ENCODE peak calls at places on chromosomes 11 and 22, in ten cellular contexts. Z is AG08396; W is Karpas-422; A is RWPE1; Y is Daoy; G is SW480; U is DMS79; N is stimulated activated CD4-positive, alpha-beta T cell treated with anti-CD3 and anti-CD28 coated beads, Interleukin-4, amount 100 ng/mL, for 4 hours; M is sciatic nerve; P is HFFc6. D is an unnamed sample.

GRCh38 chr22:38762607-38763006 is 6.8 kb upstream of the SUN2 start:
- DNase-seq in Z (no peak), W (no peak), A (no peak), Y (no peak), G (no peak), U (no peak), N (no peak), M (no peak), P (no peak), D (no peak)

GRCh38 chr22:46456818-46457163 is 80.6 kb downstream of the CELSR1 start:
- DNase-seq in Z (no peak), W (no peak), A (no peak), Y (no peak), G (no peak), U (no peak), N (no peak), M (no peak), P (no peak), D (no peak)

GRCh38 chr11:91731051-91731450 is 493.6 kb upstream of the FAT3 start:
- DNase-seq in Z (no peak), W (no peak), A (no peak), Y (no peak), G (no peak), U (no peak), N (no peak), M (no peak), P (no peak), D (no peak)

GRCh38 chr22:18031670-18032454 is 7.5 kb upstream of the MICAL3 start:
- DNase-seq in Z (peak), W (peak), A (peak), Y (peak), G (no peak), U (no peak), N (no peak), M (peak), P (peak), D (no peak)

GRCh38 chr11:127056338-127056971 is 55.9 kb upstream of the KIRREL3 start:
- DNase-seq in Z (no peak), W (peak), A (no peak), Y (peak), G (peak), U (no peak), N (no peak), M (no peak), P (peak), D (no peak)

GRCh38 chr22:44573451-44573850 is 75.4 kb upstream of the RTL6 start:
- DNase-seq in Z (no peak), W (no peak), A (no peak), Y (no peak), G (no peak), U (no peak), N (no peak), M (peak), P (no peak), D (no peak)

GRCh38 chr11:18527512-18527911 is 770 bp upstream of the TSG101 start:
- DNase-seq in Z (peak), W (peak), A (peak), Y (peak), G (peak), U (no peak), N (no peak), M (no peak), P (peak), D (peak)

GRCh38 chr11:76602431-76602861 is 68.1 kb downstream of the LRRC32 start:
- DNase-seq in Z (no peak), W (no peak), A (no peak), Y (peak), G (no peak), U (no peak), N (no peak), M (no peak), P (no peak), D (no peak)

GRCh38 chr11:42311504-42311903 is 852.1 kb upstream of the LRRC4C start:
- DNase-seq in Z (no peak), W (no peak), A (no peak), Y (no peak), G (no peak), U (no peak), N (no peak), M (no peak), P (no peak), D (no peak)

GRCh38 chr22:45064313-45065268 is 54.8 kb upstream of the PHF21B start:
- DNase-seq in Z (peak), W (no peak), A (peak), Y (peak), G (peak), U (no peak), N (peak), M (no peak), P (peak), D (no peak)

GRCh38 chr11:66159585-66159984 is 89.5 kb downstream of the PACS1 start:
- DNase-seq in Z (no peak), W (no peak), A (no peak), Y (no peak), G (no peak), U (no peak), N (no peak), M (no peak), P (no peak), D (no peak)

GRCh38 chr11:20658135-20658534 is 11.3 kb upstream of the NELL1 start:
- DNase-seq in Z (no peak), W (no peak), A (no peak), Y (no peak), G (no peak), U (no peak), N (no peak), M (no peak), P (no peak), D (no peak)